ENCODE peak calls at places on chromosomes 4 and X, in eight cellular contexts. A is body of pancreas; Q is H4; K is activated CD4-positive, alpha-beta T cell treated with anti-CD3 and anti-CD28 coated beads for 1 hour; H is GM23338; X is T follicular helper cell; U is hypothalamus; B is COR-L47. J is an unnamed sample.

GRCh38 chrX:108380222-108380621 is 58.0 kb downstream of the COL4A6 start:
- DNase-seq in A (no peak), Q (no peak), K (no peak), H (no peak), X (no peak), U (no peak), B (no peak), J (no peak)

GRCh38 chr4:85514117-85514516 is 39.2 kb downstream of the ARHGAP24 start:
- DNase-seq in A (no peak), Q (no peak), K (no peak), H (no peak), X (no peak), U (no peak), B (no peak), J (peak)

GRCh38 chr4:76595435-76595834 is 160.4 kb downstream of the SHROOM3 start:
- DNase-seq in A (no peak), Q (no peak), K (no peak), H (no peak), X (no peak), U (no peak), B (no peak), J (no peak)

GRCh38 chrX:140318306-140318705 is 186.6 kb downstream of the SOX3 start:
- DNase-seq in A (no peak), Q (peak), K (no peak), H (no peak), X (no peak), U (no peak), B (no peak), J (no peak)

GRCh38 chr4:104211657-104212056 is 283.0 kb downstream of the CXXC4 start:
- DNase-seq in A (no peak), Q (no peak), K (no peak), H (no peak), X (no peak), U (no peak), B (no peak), J (no peak)

GRCh38 chrX:41350150-41350975 is 16.4 kb downstream of the DDX3X start:
- DNase-seq in A (no peak), Q (no peak), K (no peak), H (peak), X (no peak), U (no peak), B (no peak), J (peak)

GRCh38 chr4:47763279-47763678 is 74.6 kb downstream of the CORIN start:
- DNase-seq in A (no peak), Q (no peak), K (no peak), H (no peak), X (no peak), U (no peak), B (no peak), J (no peak)

GRCh38 chr4:108107729-108108382 is 60.9 kb downstream of the LEF1 start:
- DNase-seq in A (no peak), Q (no peak), K (no peak), H (no peak), X (peak), U (no peak), B (no peak), J (peak)

GRCh38 chr4:108492816-108493595 is 127.4 kb upstream of the RPL34 start:
- DNase-seq in A (no peak), Q (no peak), K (no peak), H (peak), X (peak), U (no peak), B (peak), J (peak)

GRCh38 chrX:31280580-31280979 is 208.7 kb upstream of the FTHL17 start:
- DNase-seq in A (no peak), Q (no peak), K (no peak), H (no peak), X (no peak), U (no peak), B (no peak), J (no peak)

GRCh38 chr4:139556071-139556734 is at the start of gene SETD7:
- DNase-seq in A (peak), Q (peak), K (peak), H (peak), X (peak), U (peak), B (peak), J (peak)

GRCh38 chr4:77232653-77233052 is 75.6 kb downstream of the CCNG2 start:
- DNase-seq in A (no peak), Q (no peak), K (no peak), H (no peak), X (no peak), U (no peak), B (no peak), J (peak)

GRCh38 chr4:3355266-3355748 is 62.5 kb downstream of the RGS12 start:
- DNase-seq in A (no peak), Q (no peak), K (no peak), H (no peak), X (no peak), U (no peak), B (no peak), J (no peak)

GRCh38 chr4:15488658-15489470 is 19.2 kb downstream of the CC2D2A start:
- DNase-seq in A (no peak), Q (peak), K (no peak), H (no peak), X (no peak), U (no peak), B (no peak), J (no peak)